ENCODE peak calls at places on chromosomes 12 and 14, in six cellular contexts. One of them, this sample, is unnamed.

GRCh38 chr12:52036587-52037171 is 14.6 kb upstream of the NR4A1 start:
- DNase-seq in neural progenitor cell: peak; percentile 92
- DNase-seq in hepatocyte: peak; percentile 95
- DNase-seq in PC-3: peak; percentile 81
- DNase-seq in HepG2: no peak
- DNase-seq in fibroblast of lung: peak; percentile 77
- DNase-seq in this sample: peak; percentile 78

GRCh38 chr14:81727243-81727642 is 193.6 kb upstream of the SEL1L start:
- DNase-seq in fibroblast of lung: peak; percentile 4
- DNase-seq in PC-3: peak; percentile 11
- DNase-seq in neural progenitor cell: no peak
- DNase-seq in hepatocyte: peak; percentile 68
- DNase-seq in HepG2: no peak
- DNase-seq in this sample: peak; percentile 1

GRCh38 chr12:131121705-131122405 is 168.1 kb downstream of the ADGRD1 start:
- DNase-seq in HepG2: no peak
- DNase-seq in neural progenitor cell: no peak
- DNase-seq in PC-3: no peak
- DNase-seq in fibroblast of lung: no peak
- DNase-seq in hepatocyte: no peak
- DNase-seq in this sample: no peak

GRCh38 chr12:1256991-1257390 is 266.0 kb downstream of the ERC1 start:
- DNase-seq in fibroblast of lung: no peak
- DNase-seq in hepatocyte: no peak
- DNase-seq in HepG2: no peak
- DNase-seq in PC-3: no peak
- DNase-seq in neural progenitor cell: no peak
- DNase-seq in this sample: no peak

GRCh38 chr12:21662122-21662792 is 4.6 kb upstream of the LDHB start:
- DNase-seq in PC-3: no peak
- DNase-seq in neural progenitor cell: no peak
- DNase-seq in fibroblast of lung: no peak
- DNase-seq in hepatocyte: no peak
- DNase-seq in HepG2: no peak
- DNase-seq in this sample: no peak

GRCh38 chr14:68426661-68427549 is 366.0 kb downstream of the ZFP36L1 start:
- DNase-seq in fibroblast of lung: no peak
- DNase-seq in HepG2: no peak
- DNase-seq in PC-3: peak; percentile 45
- DNase-seq in neural progenitor cell: no peak
- DNase-seq in hepatocyte: no peak
- DNase-seq in this sample: no peak

GRCh38 chr14:25041898-25042297 is 8.0 kb downstream of the STXBP6 start:
- DNase-seq in hepatocyte: no peak
- DNase-seq in PC-3: no peak
- DNase-seq in fibroblast of lung: peak; percentile 13
- DNase-seq in neural progenitor cell: no peak
- DNase-seq in HepG2: no peak
- DNase-seq in this sample: no peak

GRCh38 chr12:1207276-1207675 is 216.3 kb downstream of the ERC1 start:
- DNase-seq in neural progenitor cell: no peak
- DNase-seq in PC-3: no peak
- DNase-seq in fibroblast of lung: no peak
- DNase-seq in hepatocyte: no peak
- DNase-seq in HepG2: no peak
- DNase-seq in this sample: no peak

GRCh38 chr12:131335456-131335855 is 375.4 kb upstream of the SFSWAP start:
- DNase-seq in PC-3: no peak
- DNase-seq in HepG2: no peak
- DNase-seq in hepatocyte: no peak
- DNase-seq in neural progenitor cell: no peak
- DNase-seq in fibroblast of lung: no peak
- DNase-seq in this sample: no peak

GRCh38 chr12:98895086-98895651 is 250.1 kb downstream of the APAF1 start:
- DNase-seq in neural progenitor cell: peak; percentile 75
- DNase-seq in hepatocyte: peak; percentile 11
- DNase-seq in fibroblast of lung: no peak
- DNase-seq in HepG2: no peak
- DNase-seq in PC-3: no peak
- DNase-seq in this sample: peak; percentile 15

GRCh38 chr14:88289214-88289613 is 33.9 kb downstream of the KCNK10 start:
- DNase-seq in PC-3: peak; percentile 76
- DNase-seq in fibroblast of lung: no peak
- DNase-seq in HepG2: no peak
- DNase-seq in hepatocyte: no peak
- DNase-seq in neural progenitor cell: no peak
- DNase-seq in this sample: no peak

GRCh38 chr12:83318386-83318971 is 631.8 kb downstream of the TMTC2 start:
- DNase-seq in PC-3: peak; percentile 23
- DNase-seq in HepG2: no peak
- DNase-seq in fibroblast of lung: peak; percentile 53
- DNase-seq in hepatocyte: no peak
- DNase-seq in neural progenitor cell: no peak
- DNase-seq in this sample: no peak

GRCh38 chr12:132030367-132031038 is 80.8 kb downstream of the EP400 start:
- DNase-seq in neural progenitor cell: no peak
- DNase-seq in PC-3: peak; percentile 84
- DNase-seq in fibroblast of lung: peak; percentile 12
- DNase-seq in hepatocyte: no peak
- DNase-seq in HepG2: no peak
- DNase-seq in this sample: no peak

GRCh38 chr14:97781961-97782360 is 984.8 kb downstream of the VRK1 start:
- DNase-seq in HepG2: no peak
- DNase-seq in hepatocyte: no peak
- DNase-seq in neural progenitor cell: no peak
- DNase-seq in PC-3: no peak
- DNase-seq in fibroblast of lung: no peak
- DNase-seq in this sample: no peak

GRCh38 chr14:69592923-69593677 is 18.3 kb upstream of the SUSD6 start:
- DNase-seq in PC-3: no peak
- DNase-seq in fibroblast of lung: peak; percentile 65
- DNase-seq in HepG2: no peak
- DNase-seq in hepatocyte: peak; percentile 81
- DNase-seq in neural progenitor cell: peak; percentile 72
- DNase-seq in this sample: peak; percentile 94

GRCh38 chr12:120939523-120939922 is 35.4 kb upstream of the SPPL3 start:
- DNase-seq in PC-3: no peak
- DNase-seq in hepatocyte: no peak
- DNase-seq in HepG2: no peak
- DNase-seq in neural progenitor cell: no peak
- DNase-seq in fibroblast of lung: no peak
- DNase-seq in this sample: no peak

GRCh38 chr12:107632246-107632645 is 53.4 kb upstream of the PWP1 start:
- DNase-seq in PC-3: no peak
- DNase-seq in HepG2: peak; percentile 4
- DNase-seq in neural progenitor cell: no peak
- DNase-seq in fibroblast of lung: no peak
- DNase-seq in hepatocyte: peak; percentile 55
- DNase-seq in this sample: no peak

GRCh38 chr12:110079477-110080400 is 31.4 kb upstream of the C12orf76 start:
- DNase-seq in neural progenitor cell: no peak
- DNase-seq in fibroblast of lung: peak; percentile 13
- DNase-seq in PC-3: no peak
- DNase-seq in hepatocyte: peak; percentile 13
- DNase-seq in HepG2: peak; percentile 96
- DNase-seq in this sample: no peak

GRCh38 chr12:75480469-75480949 is at the start of gene GLIPR1:
- DNase-seq in neural progenitor cell: peak; percentile 4
- DNase-seq in fibroblast of lung: peak; percentile 99
- DNase-seq in hepatocyte: peak; percentile 64
- DNase-seq in HepG2: peak; percentile 45
- DNase-seq in PC-3: peak; percentile 95
- DNase-seq in this sample: peak; percentile 84

GRCh38 chr14:64203366-64204006 is 90.7 kb downstream of the ESR2 start:
- DNase-seq in neural progenitor cell: no peak
- DNase-seq in hepatocyte: no peak
- DNase-seq in HepG2: no peak
- DNase-seq in PC-3: no peak
- DNase-seq in fibroblast of lung: no peak
- DNase-seq in this sample: no peak

GRCh38 chr12:114302606-114303005 is 103.3 kb downstream of the TBX5 start:
- DNase-seq in HepG2: no peak
- DNase-seq in fibroblast of lung: no peak
- DNase-seq in neural progenitor cell: no peak
- DNase-seq in PC-3: no peak
- DNase-seq in hepatocyte: no peak
- DNase-seq in this sample: no peak

GRCh38 chr12:64730585-64730964 is 28.6 kb downstream of the GNS start:
- DNase-seq in neural progenitor cell: no peak
- DNase-seq in HepG2: no peak
- DNase-seq in fibroblast of lung: no peak
- DNase-seq in hepatocyte: no peak
- DNase-seq in PC-3: no peak
- DNase-seq in this sample: no peak

GRCh38 chr12:88182431-88182830 is 40.3 kb downstream of the TMTC3 start:
- DNase-seq in PC-3: peak; percentile 83
- DNase-seq in fibroblast of lung: no peak
- DNase-seq in neural progenitor cell: no peak
- DNase-seq in hepatocyte: no peak
- DNase-seq in HepG2: no peak
- DNase-seq in this sample: no peak

GRCh38 chr12:62802981-62803380 is 132.0 kb downstream of the PPM1H start:
- DNase-seq in hepatocyte: no peak
- DNase-seq in PC-3: peak; percentile 46
- DNase-seq in neural progenitor cell: no peak
- DNase-seq in HepG2: no peak
- DNase-seq in fibroblast of lung: no peak
- DNase-seq in this sample: no peak

GRCh38 chr14:21097616-21098133 is 780 bp downstream of the ZNF219 start:
- DNase-seq in PC-3: no peak
- DNase-seq in neural progenitor cell: peak; percentile 85
- DNase-seq in hepatocyte: peak; percentile 65
- DNase-seq in fibroblast of lung: no peak
- DNase-seq in HepG2: no peak
- DNase-seq in this sample: peak; percentile 42

GRCh38 chr14:20873370-20874177 is 17.6 kb upstream of the RNASE3 start:
- DNase-seq in PC-3: peak; percentile 70
- DNase-seq in HepG2: peak; percentile 41
- DNase-seq in hepatocyte: peak; percentile 85
- DNase-seq in neural progenitor cell: peak; percentile 89
- DNase-seq in fibroblast of lung: peak; percentile 31
- DNase-seq in this sample: peak; percentile 97

GRCh38 chr14:59964251-59965007 is 44.5 kb downstream of the LRRC9 start:
- DNase-seq in hepatocyte: no peak
- DNase-seq in neural progenitor cell: no peak
- DNase-seq in fibroblast of lung: peak; percentile 30
- DNase-seq in HepG2: no peak
- DNase-seq in PC-3: peak; percentile 70
- DNase-seq in this sample: no peak

GRCh38 chr14:65637780-65638179 is 225.2 kb downstream of the FUT8 start:
- DNase-seq in hepatocyte: no peak
- DNase-seq in HepG2: no peak
- DNase-seq in neural progenitor cell: no peak
- DNase-seq in fibroblast of lung: peak; percentile 89
- DNase-seq in PC-3: no peak
- DNase-seq in this sample: no peak

GRCh38 chr12:104370989-104371870 is 67.7 kb downstream of the EID3 start:
- DNase-seq in hepatocyte: no peak
- DNase-seq in PC-3: peak; percentile 99
- DNase-seq in HepG2: no peak
- DNase-seq in fibroblast of lung: peak; percentile 80
- DNase-seq in neural progenitor cell: peak; percentile 46
- DNase-seq in this sample: peak; percentile 28

GRCh38 chr14:24879661-24880381 is 170.1 kb downstream of the STXBP6 start:
- DNase-seq in HepG2: no peak
- DNase-seq in PC-3: no peak
- DNase-seq in hepatocyte: no peak
- DNase-seq in fibroblast of lung: no peak
- DNase-seq in neural progenitor cell: no peak
- DNase-seq in this sample: no peak

DNA sequence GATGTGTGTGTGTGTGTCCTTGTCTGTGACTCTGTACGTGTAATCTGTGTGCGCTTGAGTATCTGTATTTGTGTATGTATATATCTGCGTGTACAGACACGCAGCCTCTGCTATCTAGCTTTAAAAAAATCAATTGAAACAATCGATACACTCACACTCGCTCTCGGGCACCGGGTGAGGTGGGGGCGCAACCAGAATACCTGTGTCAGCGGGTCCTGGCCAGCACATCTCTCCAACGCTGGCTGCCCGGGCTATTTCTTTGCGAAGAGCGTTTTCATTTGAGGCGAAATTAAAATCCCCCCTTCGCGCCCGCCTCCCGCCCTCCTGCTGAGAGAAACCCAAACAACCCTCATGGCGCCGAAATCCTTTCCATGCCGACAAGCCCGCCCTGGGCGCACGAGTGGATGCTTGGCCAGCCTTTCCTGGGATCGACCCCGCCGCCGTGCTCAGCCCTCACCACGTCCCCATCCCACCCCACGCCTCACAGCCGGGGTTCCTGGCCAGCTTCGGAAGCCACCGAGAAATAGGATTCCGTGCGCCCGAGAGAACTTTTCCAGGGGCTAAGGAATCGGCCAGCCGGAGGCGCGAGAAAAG is 1.2 kb downstream of the ZDHHC22 start:
- DNase-seq in PC-3: no peak
- DNase-seq in HepG2: no peak
- DNase-seq in hepatocyte: no peak
- DNase-seq in neural progenitor cell: peak; percentile 55
- DNase-seq in fibroblast of lung: no peak
- DNase-seq in this sample: peak; percentile 50
- TF ChIP-seq EZH2 in PC-3: peak; percentile 88
- TF ChIP-seq EZH2 in HepG2: no peak
- TF ChIP-seq EZH2 in hepatocyte: peak; percentile 57
- TF ChIP-seq EZH2 in neural progenitor cell: peak; percentile 82
- TF ChIP-seq EZH2 in fibroblast of lung: peak; percentile 61
- TF ChIP-seq EZH2 in this sample: no peak

GRCh38 chr12:46663297-46663696 is 162.5 kb downstream of the SLC38A4 start:
- DNase-seq in PC-3: peak; percentile 58
- DNase-seq in neural progenitor cell: no peak
- DNase-seq in fibroblast of lung: no peak
- DNase-seq in HepG2: no peak
- DNase-seq in hepatocyte: no peak
- DNase-seq in this sample: no peak
- H3K4me1 ChIP-seq in PC-3: peaks cover 67% of the 10 kb centered on the region
- H3K4me1 ChIP-seq in neural progenitor cell: peaks cover 31% of the 10 kb centered on the region
- H3K4me1 ChIP-seq in fibroblast of lung: peaks cover 39% of the 10 kb centered on the region
- H3K4me1 ChIP-seq in HepG2: peaks cover 59% of the 10 kb centered on the region
- H3K4me1 ChIP-seq in hepatocyte: peaks cover 20% of the 10 kb centered on the region
- H3K4me1 ChIP-seq in this sample: peaks cover 47% of the 10 kb centered on the region

DNA sequence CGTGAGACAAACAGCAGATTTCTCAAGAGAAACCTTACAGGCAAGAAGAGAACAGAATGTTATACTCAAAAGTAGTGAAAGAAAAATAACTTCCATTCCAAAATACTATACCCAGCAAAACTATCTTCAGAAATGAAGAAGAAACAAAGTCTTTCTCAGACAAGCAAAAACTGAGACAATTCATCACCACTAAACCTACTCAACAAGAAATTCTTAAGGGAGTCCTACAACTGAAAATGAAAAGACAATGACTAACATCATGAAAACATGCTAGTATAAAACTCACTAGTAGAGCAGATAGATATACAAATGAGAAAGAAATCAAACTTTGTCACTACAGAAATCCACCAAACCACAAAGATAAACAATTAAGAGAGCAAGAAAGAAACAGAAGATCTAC is 106.5 kb downstream of the CEP83 start:
- DNase-seq in PC-3: no peak
- DNase-seq in fibroblast of lung: no peak
- DNase-seq in HepG2: no peak
- DNase-seq in hepatocyte: no peak
- DNase-seq in neural progenitor cell: no peak
- DNase-seq in this sample: no peak
- H3K9me3 ChIP-seq in PC-3: peaks cover 10% of the 10 kb centered on the region
- H3K9me3 ChIP-seq in fibroblast of lung: no peaks in the 10 kb centered on the region
- H3K9me3 ChIP-seq in HepG2: peaks cover 35% of the 10 kb centered on the region
- H3K9me3 ChIP-seq in hepatocyte: peaks cover 16% of the 10 kb centered on the region
- H3K9me3 ChIP-seq in neural progenitor cell: peaks cover 18% of the 10 kb centered on the region
- H3K9me3 ChIP-seq in this sample: peaks cover 29% of the 10 kb centered on the region

GRCh38 chr12:102956738-102957338 is 636 bp upstream of the ASCL1 start:
- DNase-seq in hepatocyte: no peak
- DNase-seq in fibroblast of lung: no peak
- DNase-seq in PC-3: no peak
- DNase-seq in HepG2: no peak
- DNase-seq in neural progenitor cell: no peak
- DNase-seq in this sample: no peak
- TF ChIP-seq EZH2 in hepatocyte: no peak
- TF ChIP-seq EZH2 in fibroblast of lung: no peak
- TF ChIP-seq EZH2 in PC-3: no peak
- TF ChIP-seq EZH2 in HepG2: no peak
- TF ChIP-seq EZH2 in neural progenitor cell: peak; percentile 57
- TF ChIP-seq EZH2 in this sample: peak; percentile 32

This sample was measured in A673.